ENCODE peak calls at places on chromosomes 3 and 15, in eight cellular contexts. Y is psoas muscle; B is H1; N is SJSA1; K is naive thymus-derived CD4-positive, alpha-beta T cell; R is right lobe of liver; I is GM23248; Z is CD8-positive, alpha-beta memory T cell. P is an unnamed sample. For H3K27me3, the result is how much of the 10 kb centered on the place peaks cover.

GRCh38 chr15:60004846-60005351 is 788 bp downstream of the FOXB1 start:
- DNase-seq in N (no peak), B (no peak), Z (no peak), Y (no peak), I (peak), K (peak), R (no peak), P (no peak)

GRCh38 chr15:60590935-60591490 is 112.1 kb upstream of the ICE2 start:
- DNase-seq in R (peak), N (no peak), B (peak), Y (peak), K (peak), Z (no peak), I (peak), P (peak)

GRCh38 chr3:185815391-185816282 is 9.2 kb downstream of the IGF2BP2 start:
- DNase-seq in N (no peak), Z (no peak), R (no peak), I (no peak), K (no peak), Y (no peak), B (no peak), P (no peak)

GRCh38 chr15:66635817-66636216 is 66.2 kb upstream of the SMAD6 start:
- DNase-seq in I (no peak), K (no peak), R (peak), Y (no peak), Z (no peak), N (no peak), B (no peak), P (no peak)

GRCh38 chr15:25185156-25185710 is 230.4 kb downstream of the SNRPN start:
- DNase-seq in N (no peak), B (no peak), I (no peak), Z (no peak), K (no peak), R (peak), Y (peak), P (no peak)

GRCh38 chr15:57732526-57733331 is 26.2 kb downstream of the POLR2M start:
- DNase-seq in Y (no peak), I (peak), R (no peak), N (peak), B (peak), K (peak), Z (peak), P (peak)

GRCh38 chr3:58874795-58875194 is 175.0 kb downstream of the CFAP20DC start:
- DNase-seq in K (no peak), Z (no peak), R (no peak), B (no peak), I (peak), N (no peak), Y (no peak), P (no peak)

GRCh38 chr15:46137443-46137842 is 502.6 kb downstream of the SQOR start:
- DNase-seq in K (no peak), I (no peak), R (no peak), N (no peak), B (no peak), Y (no peak), Z (no peak), P (no peak)

GRCh38 chr15:68430471-68431036 is 1.4 kb downstream of the ITGA11 start:
- DNase-seq in K (no peak), Y (no peak), R (no peak), B (no peak), I (peak), N (peak), Z (no peak), P (no peak)

GRCh38 chr15:29859293-29859692 is 37.0 kb upstream of the TJP1 start:
- DNase-seq in R (no peak), N (no peak), Y (no peak), I (no peak), K (no peak), Z (no peak), B (no peak), P (no peak)

GRCh38 chr3:130661116-130661515 is 85.5 kb downstream of the PIK3R4 start:
- DNase-seq in Y (no peak), K (no peak), I (no peak), Z (no peak), B (no peak), R (no peak), N (no peak), P (no peak)

GRCh38 chr15:44034933-44035624 is 160.0 kb downstream of the FRMD5 start:
- DNase-seq in N (no peak), B (no peak), Z (no peak), Y (no peak), R (no peak), I (peak), K (no peak), P (no peak)

GRCh38 chr3:107455621-107456020 is 67.1 kb upstream of the BBX start:
- DNase-seq in Y (no peak), K (no peak), B (no peak), Z (no peak), R (no peak), N (no peak), I (no peak), P (no peak)

GRCh38 chr15:25892126-25892525 is 29.0 kb upstream of the ATP10A start:
- DNase-seq in I (peak), N (no peak), K (no peak), R (no peak), B (no peak), Z (no peak), Y (no peak), P (no peak)

GRCh38 chr3:115062412-115062956 is 84.6 kb downstream of the ZBTB20 start:
- DNase-seq in Z (no peak), R (no peak), N (no peak), K (no peak), Y (no peak), B (no peak), I (peak), P (no peak)

GRCh38 chr3:46427929-46428833 is 21.1 kb downstream of the CCRL2 start:
- DNase-seq in Z (no peak), N (no peak), K (no peak), R (no peak), Y (no peak), I (no peak), B (no peak), P (no peak)

GRCh38 chr3:137420198-137420995 is 343.7 kb upstream of the SOX14 start:
- DNase-seq in I (no peak), K (no peak), B (no peak), N (no peak), R (no peak), Y (no peak), Z (no peak), P (no peak)

GRCh38 chr3:70933105-70933810 is 620.8 kb upstream of the MDFIC2 start:
- DNase-seq in K (no peak), R (no peak), I (no peak), B (no peak), Y (no peak), N (no peak), Z (no peak), P (no peak)

GRCh38 chr3:177426151-177426904 is 229.0 kb upstream of the TBL1XR1 start:
- DNase-seq in Z (no peak), Y (no peak), I (peak), K (no peak), B (no peak), R (no peak), N (no peak), P (no peak)

GRCh38 chr3:52535411-52536111 is 844 bp upstream of the UQCC5 start:
- DNase-seq in B (no peak), N (no peak), I (no peak), Y (peak), R (no peak), K (no peak), Z (no peak), P (peak)

GRCh38 chr3:52536112-52536368 is 365 bp upstream of the UQCC5 start:
- DNase-seq in Z (no peak), R (no peak), B (no peak), N (no peak), Y (no peak), I (no peak), K (no peak), P (no peak)

GRCh38 chr3:52532838-52533622 is 627 bp downstream of the NT5DC2 start:
- DNase-seq in K (peak), I (peak), Y (peak), R (peak), N (peak), Z (no peak), B (peak), P (peak)

GRCh38 chr3:52533623-52534280 is at the start of gene NT5DC2:
- DNase-seq in Y (peak), B (peak), K (peak), I (peak), Z (peak), R (peak), N (peak), P (peak)

DNA sequence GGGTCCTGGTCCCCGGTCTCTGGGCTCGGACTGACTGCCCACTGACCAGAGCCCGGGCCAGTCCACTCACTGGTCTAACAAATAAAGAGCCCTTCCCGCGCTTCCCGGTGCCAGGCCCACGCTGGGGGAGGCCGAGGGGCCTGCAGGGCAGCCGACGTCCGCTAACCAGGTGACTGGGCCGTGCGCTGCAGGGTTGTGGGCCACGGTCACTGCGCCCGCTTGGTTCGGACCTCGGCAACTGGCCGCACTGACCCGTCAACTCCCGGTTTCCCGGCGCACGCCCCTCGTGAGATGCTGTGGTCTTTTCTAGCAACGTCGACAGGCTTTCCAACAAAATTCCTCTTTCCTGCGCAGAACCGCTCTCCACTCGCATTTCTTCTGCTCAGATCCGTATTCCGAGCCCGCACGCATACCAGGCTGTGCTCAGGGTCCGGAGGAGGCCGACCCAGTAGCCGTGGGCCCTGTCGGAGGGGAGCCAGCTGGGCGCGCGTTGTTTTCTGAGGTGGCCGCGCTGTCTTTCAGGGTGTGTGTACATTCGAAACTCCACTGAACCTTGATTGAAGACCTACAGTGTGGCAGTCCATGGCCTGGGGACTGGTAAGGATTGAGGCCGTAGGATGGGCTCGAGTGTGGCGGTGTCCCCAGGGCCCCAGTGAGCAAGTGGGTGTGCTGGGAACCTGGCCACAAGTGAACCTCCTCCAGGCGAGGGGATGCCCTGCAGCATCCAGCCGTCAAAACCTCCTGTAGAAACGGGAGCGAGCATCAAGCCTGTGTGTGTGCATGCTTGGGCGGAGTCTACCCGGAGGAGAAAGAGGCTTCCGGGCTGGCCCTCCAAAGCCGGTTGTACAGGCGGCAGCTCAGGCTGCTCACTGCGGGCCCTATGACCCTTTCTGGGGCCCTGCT is 875 bp upstream of the NT5DC2 start:
- DNase-seq in K (no peak), N (peak), R (no peak), I (peak), B (no peak), Z (no peak), Y (peak), P (peak)
- H3K4me3 ChIP-seq in K (no peak), N (peak), R (peak), I (peak), B (peak), Z (no peak), Y (peak), P (peak)

DNA sequence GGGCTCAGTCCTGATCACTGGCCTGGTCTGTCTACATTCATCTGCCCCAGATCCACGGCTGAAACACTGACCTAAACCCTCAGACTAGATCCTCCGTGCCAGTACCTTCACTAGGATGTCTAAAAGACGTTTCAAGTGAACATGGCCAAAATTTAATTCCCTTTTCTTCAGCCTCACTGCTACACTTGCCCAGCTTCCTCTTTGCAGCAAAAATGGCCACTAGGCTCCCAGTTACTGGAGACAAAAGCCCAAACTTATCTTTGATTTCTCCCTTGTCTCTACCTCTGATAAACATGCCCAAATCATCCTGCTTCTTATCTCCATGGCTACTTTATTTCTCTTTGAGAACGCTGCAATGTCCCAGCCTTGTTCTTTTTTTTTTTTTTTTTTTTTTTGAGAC is 1.6 kb downstream of the RASSF1 start:
- DNase-seq in I (peak), Z (no peak), B (no peak), K (no peak), Y (no peak), R (no peak), N (no peak), P (no peak)
- H3K27me3 ChIP-seq in I (under half), Z (under half), B (under half), K (under half), Y (under half), R (under half), N (under half), P (under half)

DNA sequence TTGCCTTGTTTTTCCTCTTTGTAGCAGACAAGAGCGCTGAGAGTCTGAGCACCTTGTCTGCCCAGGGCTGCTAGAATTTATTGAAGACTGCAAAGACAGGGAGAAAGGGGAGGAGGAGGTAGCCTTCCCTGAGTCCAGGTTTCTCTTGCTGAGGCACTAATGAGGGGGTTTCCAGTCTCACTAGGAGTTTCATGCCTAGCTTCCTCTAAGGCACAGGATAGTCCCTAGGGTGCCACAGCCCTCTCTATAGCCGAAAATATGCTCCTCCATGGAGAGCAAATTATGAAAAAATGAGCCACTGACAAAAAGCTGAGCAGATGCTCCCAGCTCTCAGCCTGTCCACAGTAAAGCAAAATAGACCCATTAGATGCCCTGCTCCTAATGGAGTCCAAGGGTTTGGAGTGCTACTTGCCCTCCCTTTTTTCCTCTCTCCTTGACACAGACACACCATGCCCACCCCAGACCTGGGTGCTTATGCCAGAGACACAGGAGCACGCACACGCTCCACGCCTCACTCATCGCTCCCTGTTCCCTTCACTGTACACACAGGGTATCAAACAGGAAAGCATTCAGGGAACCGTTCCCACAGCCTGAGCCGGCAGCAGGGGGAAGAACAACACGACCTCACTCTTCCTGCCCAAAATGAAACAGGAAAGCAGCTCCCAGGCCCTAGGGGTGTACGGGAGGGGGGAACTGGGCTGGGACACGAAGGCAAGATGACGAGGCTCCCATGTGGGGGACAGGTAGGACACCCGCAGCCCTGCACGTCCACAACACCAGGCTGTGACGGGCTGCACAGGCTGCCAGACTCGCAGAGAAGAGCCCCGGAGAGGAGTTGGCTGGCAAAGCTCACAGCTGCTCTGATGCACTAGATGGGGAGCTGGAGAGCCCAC is 11.0 kb downstream of the DLL4 start:
- DNase-seq in N (no peak), B (no peak), K (peak), Y (peak), Z (no peak), R (no peak), I (no peak), P (no peak)
- H3K4me3 ChIP-seq in N (no peak), B (no peak), K (no peak), Y (peak), Z (no peak), R (no peak), I (no peak), P (no peak)

DNA sequence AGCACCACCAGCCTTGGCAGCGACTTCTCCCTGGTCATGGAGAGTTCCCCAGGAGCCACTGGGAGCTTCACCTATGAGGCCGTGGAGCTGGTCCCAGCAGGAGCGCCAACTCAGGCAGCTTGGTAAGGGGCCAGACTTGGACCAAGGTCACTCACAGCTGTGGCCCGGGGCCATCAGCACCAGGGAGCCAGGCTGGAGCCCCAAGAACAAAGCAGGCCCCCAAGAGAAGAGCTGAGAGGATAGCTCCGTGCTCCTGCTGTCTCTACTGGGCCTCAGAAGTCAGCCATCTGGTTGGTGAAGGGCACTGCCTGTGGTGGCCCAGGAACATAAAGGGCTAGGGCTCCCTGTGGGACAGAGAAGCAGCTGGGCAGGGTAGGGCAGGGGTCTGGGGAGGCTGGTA is 14.7 kb upstream of the CPNE9 start:
- DNase-seq in R (no peak), N (no peak), B (no peak), Z (no peak), I (no peak), Y (no peak), K (no peak), P (no peak)
- H3K27me3 ChIP-seq in R (under half), N (under half), B (under half), Z (under half), I (under half), Y (under half), K (under half), P (under half)

GRCh38 chr15:30922469-30923311 is 19.0 kb downstream of the FAN1 start:
- DNase-seq in N (peak), Z (no peak), R (no peak), Y (no peak), I (peak), K (no peak), B (peak), P (peak)
- H3K4me3 ChIP-seq in N (no peak), Z (no peak), R (no peak), Y (no peak), I (no peak), K (no peak), B (peak), P (no peak)

DNA sequence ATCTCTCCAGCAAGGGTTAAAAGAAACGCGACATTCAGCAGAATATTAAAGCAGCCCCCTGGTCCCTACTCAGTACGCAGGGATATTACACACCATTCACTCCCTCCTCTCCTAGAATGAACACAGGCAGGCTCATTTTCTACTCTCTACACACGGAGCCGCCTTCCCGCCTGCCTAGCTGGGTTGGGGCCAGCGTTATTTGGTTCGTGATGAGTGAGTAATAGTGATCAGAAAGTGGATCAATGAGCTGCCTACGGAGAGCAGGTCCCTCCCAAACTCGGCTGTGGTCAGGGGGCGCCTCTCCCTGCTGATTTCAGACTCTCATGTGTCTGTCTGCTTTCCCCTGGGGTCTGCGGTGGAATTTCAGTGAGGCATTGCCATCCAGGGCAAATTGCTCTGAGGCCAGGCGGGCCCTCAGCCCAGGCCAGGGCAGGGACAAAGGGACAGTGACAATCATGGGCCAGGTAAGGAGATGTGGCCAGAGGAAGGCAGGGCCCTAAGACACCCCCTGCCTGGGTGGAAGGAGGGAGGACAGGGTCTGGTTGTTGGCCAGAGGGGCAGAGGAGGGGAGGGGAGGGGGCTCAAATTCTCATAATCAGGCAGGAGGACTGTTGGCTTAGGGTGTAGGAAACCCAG is 2.9 kb downstream of the EPHB1 start:
- DNase-seq in Y (no peak), Z (no peak), R (no peak), I (no peak), N (no peak), B (peak), K (no peak), P (peak)
- H3K27me3 ChIP-seq in Y (under half), Z (under half), R (under half), I (under half), N (under half), B (under half), K (under half), P (under half)

GRCh38 chr3:113084777-113085176 is 94.0 kb downstream of the GTPBP8 start:
- DNase-seq in N (no peak), Y (no peak), I (peak), Z (no peak), K (no peak), B (no peak), R (no peak), P (no peak)

DNA sequence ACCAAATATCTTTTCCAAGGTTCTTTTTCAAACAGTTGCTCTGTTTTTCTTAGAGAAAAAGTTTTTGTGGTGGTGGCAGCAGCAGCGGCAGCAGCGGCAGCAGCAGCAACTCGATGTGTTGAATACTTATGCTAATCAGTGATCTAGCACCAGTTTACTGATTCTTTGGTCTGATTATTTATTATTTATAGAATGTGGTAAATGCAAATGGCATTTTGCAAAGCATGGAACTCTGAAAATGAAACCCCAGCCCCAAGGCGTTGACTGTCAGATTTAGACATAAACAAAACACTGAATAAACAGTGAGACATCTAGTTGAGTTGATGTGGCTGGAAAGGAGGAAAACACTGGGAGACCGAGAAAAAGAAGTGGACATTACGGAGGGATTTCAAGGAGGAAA is 88.7 kb downstream of the GTPBP8 start:
- DNase-seq in N (no peak), K (no peak), I (no peak), Z (no peak), R (no peak), Y (no peak), B (no peak), P (no peak)
- H3K4me3 ChIP-seq in N (peak), K (no peak), I (peak), Z (no peak), R (no peak), Y (no peak), B (no peak), P (no peak)